ENCODE peak calls at places on chromosomes 16 and 17, in five cellular contexts. Y is fibroblast of lung; Q is CD4-positive, alpha-beta T cell; C is CD8-positive, alpha-beta memory T cell; N is A549. D is an unnamed sample.

GRCh38 chr16:67025151-67025550 is 3.8 kb upstream of the CBFB start:
- DNase-seq in C (no peak), N (no peak), Q (no peak), Y (no peak), D (no peak)

GRCh38 chr17:5793899-5794298 is 209.6 kb upstream of the NLRP1 start:
- DNase-seq in C (no peak), Q (no peak), N (no peak), Y (no peak), D (no peak)

GRCh38 chr16:23924138-23924537 is 88.4 kb downstream of the PRKCB start:
- DNase-seq in Q (no peak), N (no peak), C (no peak), Y (no peak), D (no peak)

GRCh38 chr17:74743755-74744154 is 4.7 kb upstream of the NHERF1 start:
- DNase-seq in Y (no peak), Q (no peak), N (no peak), C (no peak), D (no peak)

GRCh38 chr17:28227278-28228108 is 91.5 kb upstream of the TMEM97 start:
- DNase-seq in N (peak; percentile 93), Y (peak; percentile 43), Q (no peak), C (no peak), D (peak; percentile 26)

GRCh38 chr17:76171701-76172100 is 30.7 kb upstream of the FOXJ1 start:
- DNase-seq in C (no peak), N (no peak), Q (no peak), Y (no peak), D (no peak)

GRCh38 chr16:85716016-85716679 is 27.4 kb upstream of the GINS2 start:
- DNase-seq in C (no peak), Q (no peak), N (no peak), Y (no peak), D (no peak)

GRCh38 chr17:67441052-67441738 is 64.1 kb downstream of the PITPNC1 start:
- DNase-seq in Y (peak; percentile 75), C (peak; percentile 85), Q (peak; percentile 65), N (peak; percentile 85), D (no peak)

GRCh38 chr16:3223913-3224515 is 10.9 kb downstream of the ZNF200 start:
- DNase-seq in C (no peak), Y (peak; percentile 9), Q (no peak), N (peak; percentile 45), D (no peak)

DNA sequence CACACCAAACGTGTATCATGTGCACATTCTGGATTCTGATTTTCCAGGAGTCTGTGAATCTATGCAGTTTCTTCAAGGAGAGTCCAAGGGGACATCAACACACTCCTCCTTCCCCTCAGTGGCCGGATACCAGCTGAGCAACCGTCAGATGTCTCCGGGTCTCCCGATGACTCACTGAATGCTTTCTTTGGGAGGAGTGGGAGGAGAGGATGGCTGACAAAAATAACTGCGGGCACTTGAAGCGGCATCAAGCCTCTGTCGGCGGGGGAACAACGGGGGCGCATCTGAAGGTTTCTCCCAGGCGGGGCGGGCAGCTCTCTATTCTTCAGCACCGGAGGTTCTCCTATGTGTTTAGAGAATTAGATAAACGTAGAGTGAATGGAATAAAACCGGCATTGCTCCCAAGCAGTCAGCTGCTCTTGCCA is 24.6 kb upstream of the LRRC75A start:
- DNase-seq in C (no peak), Q (no peak), Y (peak; percentile 85), N (peak; percentile 47), D (no peak)
- H3K27ac ChIP-seq in C (no peak overlapping the region), Q (no peak overlapping the region), Y (no peak overlapping the region), N (peak overlapping the region; percentile 23), D (no peak overlapping the region)

DNA sequence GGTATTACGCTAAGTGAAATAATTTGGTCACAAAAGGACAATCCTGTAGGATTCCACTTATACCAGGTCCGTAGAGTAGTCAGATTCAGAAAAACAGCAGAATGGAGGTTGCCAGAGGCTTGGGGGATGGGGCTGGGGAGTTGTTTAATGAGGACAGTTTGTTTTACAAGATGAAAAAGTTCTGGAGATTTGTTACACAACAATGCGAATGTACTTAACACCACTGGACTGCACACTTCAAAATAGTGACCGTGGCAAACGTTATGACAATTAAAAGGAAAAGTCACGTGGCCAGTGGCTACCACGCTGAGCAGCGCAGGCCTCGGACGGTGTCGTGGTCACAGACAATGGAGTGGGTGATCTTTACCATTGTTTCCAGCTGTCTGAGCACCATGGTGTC is 338.1 kb downstream of the SEC14L1 start:
- DNase-seq in N (no peak), C (no peak), Q (no peak), Y (no peak), D (no peak)
- H3K27ac ChIP-seq in N (no peak overlapping the region), C (no peak overlapping the region), Q (peak overlapping the region; percentile 57), Y (no peak overlapping the region), D (no peak overlapping the region)

DNA sequence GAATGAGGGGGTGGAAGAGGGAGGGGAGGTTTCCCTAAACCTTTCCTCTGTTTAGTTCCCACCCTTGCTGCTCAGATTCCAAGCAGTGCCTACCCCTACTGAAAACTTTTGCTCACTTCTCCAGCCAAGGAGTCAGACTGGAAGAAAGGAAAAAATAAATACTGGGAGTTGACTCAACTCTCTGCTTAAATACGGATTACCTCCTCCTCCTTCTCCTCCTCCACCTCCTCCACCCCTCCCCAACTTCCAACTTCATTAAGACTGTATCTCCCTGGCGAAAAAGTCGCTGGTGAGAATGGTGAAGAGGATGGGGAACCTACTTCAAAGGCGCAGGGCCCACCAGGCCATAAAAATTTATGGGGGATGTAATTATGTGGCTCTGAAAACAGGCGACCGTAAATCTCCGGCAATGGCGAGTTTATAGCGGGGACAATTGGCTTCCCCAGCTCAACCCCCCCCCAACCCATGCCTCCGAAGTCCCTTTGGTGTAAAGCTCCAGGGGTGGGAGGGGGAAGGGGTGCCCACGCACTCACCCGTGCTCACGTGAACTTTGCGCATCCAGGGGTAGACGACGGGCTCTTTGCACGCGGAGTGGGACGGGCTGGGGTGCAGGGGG is 712 bp downstream of the HOXB4 start:
- DNase-seq in N (no peak), Q (no peak), C (no peak), Y (no peak), D (no peak)
- H3K27ac ChIP-seq in N (no peak overlapping the region), Q (no peak overlapping the region), C (peak overlapping the region; percentile 72), Y (peak overlapping the region; percentile 98), D (no peak overlapping the region)

GRCh38 chr16:21599158-21599993 is at the start of gene METTL9:
- DNase-seq in Y (peak; percentile 94), C (peak; percentile 94), N (peak; percentile 95), Q (peak; percentile 93), D (peak; percentile 68)

GRCh38 chr16:21608647-21609328 is 9.4 kb downstream of the METTL9 start:
- DNase-seq in Y (no peak), Q (no peak), N (no peak), C (peak; percentile 16), D (no peak)

GRCh38 chr16:21602785-21603184 is 3.4 kb downstream of the METTL9 start:
- DNase-seq in N (no peak), Q (no peak), C (no peak), Y (no peak), D (no peak)

GRCh38 chr16:21599994-21600773 is 807 bp downstream of the METTL9 start:
- DNase-seq in C (no peak), N (peak; percentile 27), Q (peak; percentile 17), Y (peak; percentile 50), D (no peak)

GRCh38 chr16:21603920-21604319 is 4.5 kb downstream of the METTL9 start:
- DNase-seq in Y (peak; percentile 39), Q (no peak), N (no peak), C (no peak), D (no peak)
- H3K27ac ChIP-seq in Y (peak overlapping the region; percentile 28), Q (no peak overlapping the region), N (no peak overlapping the region), C (no peak overlapping the region), D (no peak overlapping the region)

GRCh38 chr17:16584273-16584995 is 15.4 kb upstream of the ZNF287 start:
- DNase-seq in Q (peak; percentile 92), C (peak; percentile 90), Y (peak; percentile 75), N (peak; percentile 92), D (peak; percentile 27)

GRCh38 chr17:16589097-16589969 is 20.3 kb upstream of the ZNF287 start:
- DNase-seq in C (peak; percentile 87), N (peak; percentile 93), Q (peak; percentile 92), Y (peak; percentile 73), D (peak; percentile 18)

GRCh38 chr17:16585796-16586195 is 16.8 kb upstream of the ZNF287 start:
- DNase-seq in Y (no peak), N (no peak), C (no peak), Q (no peak), D (no peak)

GRCh38 chr17:16583781-16584180 is 14.8 kb upstream of the ZNF287 start:
- DNase-seq in Y (no peak), N (no peak), Q (no peak), C (no peak), D (no peak)
- H3K27ac ChIP-seq in Y (no peak overlapping the region), N (no peak overlapping the region), Q (peak overlapping the region; percentile 64), C (no peak overlapping the region), D (no peak overlapping the region)

DNA sequence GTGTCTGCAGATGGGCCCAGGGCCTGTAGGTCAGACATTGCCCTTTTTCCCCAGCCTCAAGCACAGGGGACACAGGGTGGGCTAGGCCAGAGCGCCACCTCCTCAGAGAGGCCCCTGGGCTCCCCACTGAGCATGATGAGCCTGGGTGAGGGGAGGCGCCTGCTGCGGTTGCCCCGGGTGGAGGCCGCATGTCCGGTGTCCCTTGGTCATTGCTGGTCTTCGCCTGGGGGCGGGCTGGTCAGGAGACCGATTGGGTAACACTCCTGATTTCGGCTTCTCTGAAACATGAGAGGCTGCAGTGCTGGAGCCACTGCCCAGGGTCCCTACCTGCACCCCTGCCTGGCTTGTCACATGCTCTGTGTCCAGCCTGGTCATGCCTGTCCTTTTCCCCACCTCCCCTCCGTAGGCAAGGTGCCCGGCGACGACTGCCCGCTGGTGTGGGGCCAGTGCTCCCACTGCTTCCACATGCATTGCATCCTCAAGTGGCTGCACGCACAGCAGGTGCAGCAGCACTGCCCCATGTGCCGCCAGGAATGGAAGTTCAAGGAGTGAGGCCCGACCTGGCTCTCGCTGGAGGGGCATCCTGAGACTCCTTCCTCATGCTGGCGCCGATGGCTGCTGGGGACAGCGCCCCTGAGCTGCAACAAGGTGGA is 2.4 kb upstream of the NPB start:
- DNase-seq in Y (no peak), N (no peak), Q (no peak), C (no peak), D (no peak)
- H3K27ac ChIP-seq in Y (no peak overlapping the region), N (peak overlapping the region; percentile 75), Q (no peak overlapping the region), C (no peak overlapping the region), D (no peak overlapping the region)

GRCh38 chr17:72661093-72661944 is 431.2 kb downstream of the SLC39A11 start:
- DNase-seq in Y (peak; percentile 51), Q (no peak), C (no peak), N (no peak), D (peak; percentile 99)

GRCh38 chr17:72657467-72658317 is 434.8 kb downstream of the SLC39A11 start:
- DNase-seq in C (no peak), Y (peak; percentile 40), Q (no peak), N (peak; percentile 60), D (no peak)

GRCh38 chr17:72660274-72661092 is 432.0 kb downstream of the SLC39A11 start:
- DNase-seq in Y (no peak), C (no peak), N (no peak), Q (no peak), D (no peak)

GRCh38 chr17:72658675-72659074 is 433.8 kb downstream of the SLC39A11 start:
- DNase-seq in N (no peak), C (no peak), Y (no peak), Q (no peak), D (no peak)

GRCh38 chr17:72659811-72660210 is 432.7 kb downstream of the SLC39A11 start:
- DNase-seq in N (no peak), C (no peak), Q (no peak), Y (no peak), D (no peak)
- H3K27ac ChIP-seq in N (no peak overlapping the region), C (no peak overlapping the region), Q (no peak overlapping the region), Y (no peak overlapping the region), D (no peak overlapping the region)